ENCODE peak calls at places on chromosomes 11 and 22, in nine cellular contexts. One of them, this sample, is unnamed.

GRCh38 chr11:58395581-58395980 is 11.1 kb downstream of the OR5B3 start:
- DNase-seq in Karpas-422: no peak
- DNase-seq in activated CD8-positive, alpha-beta T cell treated with anti-CD3 and anti-CD28 coated beads for 36 hours: no peak
- DNase-seq in body of pancreas: no peak
- DNase-seq in NCI-H1092 treated with DMSO at 0.1 percent for 48 hours: no peak
- DNase-seq in posterior vena cava: no peak
- DNase-seq in fibroblast of pulmonary artery: peak; percentile 9
- DNase-seq in cardiac fibroblast: peak; percentile 81
- DNase-seq in heart left ventricle: no peak
- DNase-seq in this sample: no peak

GRCh38 chr11:27350503-27350902 is 12.5 kb downstream of the CCDC34 start:
- DNase-seq in cardiac fibroblast: peak; percentile 13
- DNase-seq in Karpas-422: no peak
- DNase-seq in body of pancreas: no peak
- DNase-seq in heart left ventricle: no peak
- DNase-seq in NCI-H1092 treated with DMSO at 0.1 percent for 48 hours: peak; percentile 18
- DNase-seq in posterior vena cava: no peak
- DNase-seq in fibroblast of pulmonary artery: peak; percentile 50
- DNase-seq in activated CD8-positive, alpha-beta T cell treated with anti-CD3 and anti-CD28 coated beads for 36 hours: no peak
- DNase-seq in this sample: no peak

GRCh38 chr11:133698654-133699053 is 146.7 kb downstream of the SPATA19 start:
- DNase-seq in posterior vena cava: no peak
- DNase-seq in Karpas-422: no peak
- DNase-seq in NCI-H1092 treated with DMSO at 0.1 percent for 48 hours: no peak
- DNase-seq in heart left ventricle: no peak
- DNase-seq in activated CD8-positive, alpha-beta T cell treated with anti-CD3 and anti-CD28 coated beads for 36 hours: no peak
- DNase-seq in body of pancreas: no peak
- DNase-seq in cardiac fibroblast: no peak
- DNase-seq in fibroblast of pulmonary artery: no peak
- DNase-seq in this sample: no peak

GRCh38 chr11:103055174-103055890 is 36.6 kb downstream of the DCUN1D5 start:
- DNase-seq in fibroblast of pulmonary artery: peak; percentile 65
- DNase-seq in body of pancreas: no peak
- DNase-seq in posterior vena cava: no peak
- DNase-seq in cardiac fibroblast: peak; percentile 68
- DNase-seq in activated CD8-positive, alpha-beta T cell treated with anti-CD3 and anti-CD28 coated beads for 36 hours: no peak
- DNase-seq in NCI-H1092 treated with DMSO at 0.1 percent for 48 hours: peak; percentile 27
- DNase-seq in heart left ventricle: no peak
- DNase-seq in Karpas-422: peak; percentile 81
- DNase-seq in this sample: no peak

GRCh38 chr22:40196628-40197027 is 18.9 kb downstream of the TNRC6B start:
- DNase-seq in Karpas-422: peak; percentile 58
- DNase-seq in fibroblast of pulmonary artery: peak; percentile 88
- DNase-seq in body of pancreas: no peak
- DNase-seq in heart left ventricle: no peak
- DNase-seq in NCI-H1092 treated with DMSO at 0.1 percent for 48 hours: no peak
- DNase-seq in activated CD8-positive, alpha-beta T cell treated with anti-CD3 and anti-CD28 coated beads for 36 hours: peak; percentile 85
- DNase-seq in cardiac fibroblast: peak; percentile 94
- DNase-seq in posterior vena cava: no peak
- DNase-seq in this sample: no peak

GRCh38 chr22:46071451-46072029 is 78.8 kb upstream of the PPARA start:
- DNase-seq in cardiac fibroblast: peak; percentile 97
- DNase-seq in fibroblast of pulmonary artery: peak; percentile 96
- DNase-seq in posterior vena cava: peak; percentile 98
- DNase-seq in heart left ventricle: peak; percentile 95
- DNase-seq in activated CD8-positive, alpha-beta T cell treated with anti-CD3 and anti-CD28 coated beads for 36 hours: peak; percentile 67
- DNase-seq in NCI-H1092 treated with DMSO at 0.1 percent for 48 hours: no peak
- DNase-seq in body of pancreas: peak; percentile 93
- DNase-seq in Karpas-422: peak; percentile 94
- DNase-seq in this sample: peak; percentile 88

GRCh38 chr11:12725863-12726666 is 51.8 kb downstream of the TEAD1 start:
- DNase-seq in heart left ventricle: no peak
- DNase-seq in NCI-H1092 treated with DMSO at 0.1 percent for 48 hours: no peak
- DNase-seq in posterior vena cava: no peak
- DNase-seq in Karpas-422: no peak
- DNase-seq in body of pancreas: no peak
- DNase-seq in cardiac fibroblast: peak; percentile 77
- DNase-seq in activated CD8-positive, alpha-beta T cell treated with anti-CD3 and anti-CD28 coated beads for 36 hours: no peak
- DNase-seq in fibroblast of pulmonary artery: peak; percentile 59
- DNase-seq in this sample: no peak

GRCh38 chr11:59857444-59858434 is 8.5 kb downstream of the TCN1 start:
- DNase-seq in body of pancreas: no peak
- DNase-seq in activated CD8-positive, alpha-beta T cell treated with anti-CD3 and anti-CD28 coated beads for 36 hours: peak; percentile 26
- DNase-seq in NCI-H1092 treated with DMSO at 0.1 percent for 48 hours: no peak
- DNase-seq in Karpas-422: no peak
- DNase-seq in posterior vena cava: no peak
- DNase-seq in heart left ventricle: no peak
- DNase-seq in cardiac fibroblast: peak; percentile 45
- DNase-seq in fibroblast of pulmonary artery: peak; percentile 35
- DNase-seq in this sample: no peak

GRCh38 chr11:64544616-64545296 is 46.3 kb upstream of the SLC22A12 start:
- DNase-seq in cardiac fibroblast: no peak
- DNase-seq in body of pancreas: no peak
- DNase-seq in activated CD8-positive, alpha-beta T cell treated with anti-CD3 and anti-CD28 coated beads for 36 hours: no peak
- DNase-seq in fibroblast of pulmonary artery: no peak
- DNase-seq in Karpas-422: no peak
- DNase-seq in posterior vena cava: no peak
- DNase-seq in NCI-H1092 treated with DMSO at 0.1 percent for 48 hours: no peak
- DNase-seq in heart left ventricle: no peak
- DNase-seq in this sample: no peak

GRCh38 chr11:74025467-74026166 is 16.7 kb upstream of the UCP3 start:
- DNase-seq in body of pancreas: no peak
- DNase-seq in heart left ventricle: no peak
- DNase-seq in Karpas-422: no peak
- DNase-seq in activated CD8-positive, alpha-beta T cell treated with anti-CD3 and anti-CD28 coated beads for 36 hours: no peak
- DNase-seq in fibroblast of pulmonary artery: peak; percentile 19
- DNase-seq in NCI-H1092 treated with DMSO at 0.1 percent for 48 hours: no peak
- DNase-seq in cardiac fibroblast: peak; percentile 62
- DNase-seq in posterior vena cava: no peak
- DNase-seq in this sample: no peak

GRCh38 chr11:71336996-71337772 is 84.8 kb upstream of the SHANK2 start:
- DNase-seq in cardiac fibroblast: no peak
- DNase-seq in fibroblast of pulmonary artery: no peak
- DNase-seq in Karpas-422: no peak
- DNase-seq in heart left ventricle: no peak
- DNase-seq in NCI-H1092 treated with DMSO at 0.1 percent for 48 hours: no peak
- DNase-seq in body of pancreas: no peak
- DNase-seq in activated CD8-positive, alpha-beta T cell treated with anti-CD3 and anti-CD28 coated beads for 36 hours: no peak
- DNase-seq in posterior vena cava: peak; percentile 40
- DNase-seq in this sample: no peak